ENCODE peak calls at places on chromosomes 3 and 15, in seven cellular contexts. One of them, this sample, is unnamed.

GRCh38 chr15:84741151-84741550 is 7.2 kb upstream of the ZNF592 start:
- DNase-seq in cardiac fibroblast: no peak
- DNase-seq in astrocyte of the cerebellum: no peak
- DNase-seq in stimulated activated CD4-positive, alpha-beta T cell treated with anti-CD3 and anti-CD28 coated beads, Interleukin-1b, Interleukin-23, amount 100 ng/mL, for 1 hour: no peak
- DNase-seq in astrocyte: no peak
- DNase-seq in activated T-helper 1 cell treated with Interleukin-2 at 50 U/mL for 16 hours: no peak
- DNase-seq in choroid plexus epithelial cell: no peak
- DNase-seq in this sample: no peak

GRCh38 chr3:106829206-106829605 is 548.0 kb upstream of the CCDC54 start:
- DNase-seq in cardiac fibroblast: peak
- DNase-seq in astrocyte of the cerebellum: peak
- DNase-seq in stimulated activated CD4-positive, alpha-beta T cell treated with anti-CD3 and anti-CD28 coated beads, Interleukin-1b, Interleukin-23, amount 100 ng/mL, for 1 hour: no peak
- DNase-seq in astrocyte: peak
- DNase-seq in activated T-helper 1 cell treated with Interleukin-2 at 50 U/mL for 16 hours: no peak
- DNase-seq in choroid plexus epithelial cell: peak
- DNase-seq in this sample: peak

GRCh38 chr3:49813497-49814174 is at the start of gene UBA7:
- DNase-seq in cardiac fibroblast: peak
- DNase-seq in astrocyte of the cerebellum: peak
- DNase-seq in stimulated activated CD4-positive, alpha-beta T cell treated with anti-CD3 and anti-CD28 coated beads, Interleukin-1b, Interleukin-23, amount 100 ng/mL, for 1 hour: no peak
- DNase-seq in astrocyte: peak
- DNase-seq in activated T-helper 1 cell treated with Interleukin-2 at 50 U/mL for 16 hours: no peak
- DNase-seq in choroid plexus epithelial cell: peak
- DNase-seq in this sample: peak

GRCh38 chr3:53842436-53843194 is 3.6 kb downstream of the CHDH start:
- DNase-seq in cardiac fibroblast: peak
- DNase-seq in astrocyte of the cerebellum: no peak
- DNase-seq in stimulated activated CD4-positive, alpha-beta T cell treated with anti-CD3 and anti-CD28 coated beads, Interleukin-1b, Interleukin-23, amount 100 ng/mL, for 1 hour: no peak
- DNase-seq in astrocyte: peak
- DNase-seq in activated T-helper 1 cell treated with Interleukin-2 at 50 U/mL for 16 hours: no peak
- DNase-seq in choroid plexus epithelial cell: peak
- DNase-seq in this sample: peak

GRCh38 chr3:195209083-195209835 is 61.7 kb downstream of the XXYLT1 start:
- DNase-seq in cardiac fibroblast: no peak
- DNase-seq in astrocyte of the cerebellum: no peak
- DNase-seq in stimulated activated CD4-positive, alpha-beta T cell treated with anti-CD3 and anti-CD28 coated beads, Interleukin-1b, Interleukin-23, amount 100 ng/mL, for 1 hour: no peak
- DNase-seq in astrocyte: no peak
- DNase-seq in activated T-helper 1 cell treated with Interleukin-2 at 50 U/mL for 16 hours: no peak
- DNase-seq in choroid plexus epithelial cell: no peak
- DNase-seq in this sample: no peak

GRCh38 chr3:124033360-124034015 is 41.6 kb upstream of the ROPN1 start:
- DNase-seq in cardiac fibroblast: peak
- DNase-seq in astrocyte of the cerebellum: no peak
- DNase-seq in stimulated activated CD4-positive, alpha-beta T cell treated with anti-CD3 and anti-CD28 coated beads, Interleukin-1b, Interleukin-23, amount 100 ng/mL, for 1 hour: no peak
- DNase-seq in astrocyte: no peak
- DNase-seq in activated T-helper 1 cell treated with Interleukin-2 at 50 U/mL for 16 hours: no peak
- DNase-seq in choroid plexus epithelial cell: no peak
- DNase-seq in this sample: no peak

GRCh38 chr3:112642912-112643506 is 2.1 kb upstream of the CCDC80 start:
- DNase-seq in cardiac fibroblast: peak
- DNase-seq in astrocyte of the cerebellum: peak
- DNase-seq in stimulated activated CD4-positive, alpha-beta T cell treated with anti-CD3 and anti-CD28 coated beads, Interleukin-1b, Interleukin-23, amount 100 ng/mL, for 1 hour: peak
- DNase-seq in astrocyte: peak
- DNase-seq in activated T-helper 1 cell treated with Interleukin-2 at 50 U/mL for 16 hours: peak
- DNase-seq in choroid plexus epithelial cell: peak
- DNase-seq in this sample: peak

GRCh38 chr15:33279613-33280205 is 31.1 kb upstream of the RYR3 start:
- DNase-seq in cardiac fibroblast: no peak
- DNase-seq in astrocyte of the cerebellum: no peak
- DNase-seq in stimulated activated CD4-positive, alpha-beta T cell treated with anti-CD3 and anti-CD28 coated beads, Interleukin-1b, Interleukin-23, amount 100 ng/mL, for 1 hour: no peak
- DNase-seq in astrocyte: peak
- DNase-seq in activated T-helper 1 cell treated with Interleukin-2 at 50 U/mL for 16 hours: no peak
- DNase-seq in choroid plexus epithelial cell: peak
- DNase-seq in this sample: peak

GRCh38 chr15:40358492-40359353 is 704 bp downstream of the DISP2 start:
- DNase-seq in cardiac fibroblast: no peak
- DNase-seq in astrocyte of the cerebellum: no peak
- DNase-seq in stimulated activated CD4-positive, alpha-beta T cell treated with anti-CD3 and anti-CD28 coated beads, Interleukin-1b, Interleukin-23, amount 100 ng/mL, for 1 hour: no peak
- DNase-seq in astrocyte: no peak
- DNase-seq in activated T-helper 1 cell treated with Interleukin-2 at 50 U/mL for 16 hours: no peak
- DNase-seq in choroid plexus epithelial cell: no peak
- DNase-seq in this sample: no peak

GRCh38 chr15:61796056-61796455 is 264.2 kb downstream of the VPS13C start:
- DNase-seq in cardiac fibroblast: peak
- DNase-seq in astrocyte of the cerebellum: peak
- DNase-seq in stimulated activated CD4-positive, alpha-beta T cell treated with anti-CD3 and anti-CD28 coated beads, Interleukin-1b, Interleukin-23, amount 100 ng/mL, for 1 hour: no peak
- DNase-seq in astrocyte: peak
- DNase-seq in activated T-helper 1 cell treated with Interleukin-2 at 50 U/mL for 16 hours: no peak
- DNase-seq in choroid plexus epithelial cell: peak
- DNase-seq in this sample: peak

GRCh38 chr3:194286747-194287146 is 64.4 kb downstream of the CPN2 start:
- DNase-seq in cardiac fibroblast: no peak
- DNase-seq in astrocyte of the cerebellum: no peak
- DNase-seq in stimulated activated CD4-positive, alpha-beta T cell treated with anti-CD3 and anti-CD28 coated beads, Interleukin-1b, Interleukin-23, amount 100 ng/mL, for 1 hour: no peak
- DNase-seq in astrocyte: no peak
- DNase-seq in activated T-helper 1 cell treated with Interleukin-2 at 50 U/mL for 16 hours: no peak
- DNase-seq in choroid plexus epithelial cell: no peak
- DNase-seq in this sample: no peak

GRCh38 chr3:123093696-123094095 is 26.9 kb downstream of the PDIA5 start:
- DNase-seq in cardiac fibroblast: no peak
- DNase-seq in astrocyte of the cerebellum: no peak
- DNase-seq in stimulated activated CD4-positive, alpha-beta T cell treated with anti-CD3 and anti-CD28 coated beads, Interleukin-1b, Interleukin-23, amount 100 ng/mL, for 1 hour: no peak
- DNase-seq in astrocyte: no peak
- DNase-seq in activated T-helper 1 cell treated with Interleukin-2 at 50 U/mL for 16 hours: no peak
- DNase-seq in choroid plexus epithelial cell: no peak
- DNase-seq in this sample: no peak

GRCh38 chr3:107227091-107227490 is 150.1 kb upstream of the CCDC54 start:
- DNase-seq in cardiac fibroblast: peak
- DNase-seq in astrocyte of the cerebellum: no peak
- DNase-seq in stimulated activated CD4-positive, alpha-beta T cell treated with anti-CD3 and anti-CD28 coated beads, Interleukin-1b, Interleukin-23, amount 100 ng/mL, for 1 hour: no peak
- DNase-seq in astrocyte: peak
- DNase-seq in activated T-helper 1 cell treated with Interleukin-2 at 50 U/mL for 16 hours: no peak
- DNase-seq in choroid plexus epithelial cell: no peak
- DNase-seq in this sample: peak

GRCh38 chr15:66846811-66847210 is 144.8 kb downstream of the SMAD6 start:
- DNase-seq in cardiac fibroblast: no peak
- DNase-seq in astrocyte of the cerebellum: no peak
- DNase-seq in stimulated activated CD4-positive, alpha-beta T cell treated with anti-CD3 and anti-CD28 coated beads, Interleukin-1b, Interleukin-23, amount 100 ng/mL, for 1 hour: no peak
- DNase-seq in astrocyte: no peak
- DNase-seq in activated T-helper 1 cell treated with Interleukin-2 at 50 U/mL for 16 hours: no peak
- DNase-seq in choroid plexus epithelial cell: no peak
- DNase-seq in this sample: no peak

GRCh38 chr15:101325263-101326025 is 30.4 kb upstream of the SNRPA1 start:
- DNase-seq in cardiac fibroblast: no peak
- DNase-seq in astrocyte of the cerebellum: no peak
- DNase-seq in stimulated activated CD4-positive, alpha-beta T cell treated with anti-CD3 and anti-CD28 coated beads, Interleukin-1b, Interleukin-23, amount 100 ng/mL, for 1 hour: no peak
- DNase-seq in astrocyte: no peak
- DNase-seq in activated T-helper 1 cell treated with Interleukin-2 at 50 U/mL for 16 hours: no peak
- DNase-seq in choroid plexus epithelial cell: no peak
- DNase-seq in this sample: no peak

GRCh38 chr3:108589081-108589997 is at the start of the genes CIP2A and DZIP3:
- DNase-seq in cardiac fibroblast: peak
- DNase-seq in astrocyte of the cerebellum: peak
- DNase-seq in stimulated activated CD4-positive, alpha-beta T cell treated with anti-CD3 and anti-CD28 coated beads, Interleukin-1b, Interleukin-23, amount 100 ng/mL, for 1 hour: peak
- DNase-seq in astrocyte: peak
- DNase-seq in activated T-helper 1 cell treated with Interleukin-2 at 50 U/mL for 16 hours: peak
- DNase-seq in choroid plexus epithelial cell: peak
- DNase-seq in this sample: peak

GRCh38 chr3:191425322-191425734 is 35.6 kb upstream of the PYDC2 start:
- DNase-seq in cardiac fibroblast: peak
- DNase-seq in astrocyte of the cerebellum: no peak
- DNase-seq in stimulated activated CD4-positive, alpha-beta T cell treated with anti-CD3 and anti-CD28 coated beads, Interleukin-1b, Interleukin-23, amount 100 ng/mL, for 1 hour: no peak
- DNase-seq in astrocyte: no peak
- DNase-seq in activated T-helper 1 cell treated with Interleukin-2 at 50 U/mL for 16 hours: no peak
- DNase-seq in choroid plexus epithelial cell: no peak
- DNase-seq in this sample: no peak

GRCh38 chr3:43852066-43852465 is 161.3 kb downstream of the ABHD5 start:
- DNase-seq in cardiac fibroblast: no peak
- DNase-seq in astrocyte of the cerebellum: no peak
- DNase-seq in stimulated activated CD4-positive, alpha-beta T cell treated with anti-CD3 and anti-CD28 coated beads, Interleukin-1b, Interleukin-23, amount 100 ng/mL, for 1 hour: no peak
- DNase-seq in astrocyte: peak
- DNase-seq in activated T-helper 1 cell treated with Interleukin-2 at 50 U/mL for 16 hours: no peak
- DNase-seq in choroid plexus epithelial cell: peak
- DNase-seq in this sample: peak

GRCh38 chr3:175208316-175208715 is 349.2 kb downstream of the NAALADL2 start:
- DNase-seq in cardiac fibroblast: peak
- DNase-seq in astrocyte of the cerebellum: no peak
- DNase-seq in stimulated activated CD4-positive, alpha-beta T cell treated with anti-CD3 and anti-CD28 coated beads, Interleukin-1b, Interleukin-23, amount 100 ng/mL, for 1 hour: no peak
- DNase-seq in astrocyte: peak
- DNase-seq in activated T-helper 1 cell treated with Interleukin-2 at 50 U/mL for 16 hours: no peak
- DNase-seq in choroid plexus epithelial cell: peak
- DNase-seq in this sample: peak

GRCh38 chr15:35746121-35746520 is 200.2 kb upstream of the DPH6 start:
- DNase-seq in cardiac fibroblast: peak
- DNase-seq in astrocyte of the cerebellum: no peak
- DNase-seq in stimulated activated CD4-positive, alpha-beta T cell treated with anti-CD3 and anti-CD28 coated beads, Interleukin-1b, Interleukin-23, amount 100 ng/mL, for 1 hour: no peak
- DNase-seq in astrocyte: peak
- DNase-seq in activated T-helper 1 cell treated with Interleukin-2 at 50 U/mL for 16 hours: no peak
- DNase-seq in choroid plexus epithelial cell: peak
- DNase-seq in this sample: peak

This sample was measured in HCEC 1CT.